ENCODE peak calls at places on chromosomes 7 and 10, in seven cellular contexts. R is AG04450, P is upper lobe of left lung, K is uterus, B is body of pancreas, A is Peyer's patch, M is IMR-90. N is an unnamed sample.

GRCh38 chr10:6348091-6348862 is 145.5 kb downstream of the PFKFB3 start:
- DNase-seq in A (peak; percentile 89), P (no peak), B (no peak), K (no peak), R (no peak), M (no peak), N (no peak)

GRCh38 chr10:58773351-58773750 is 260.7 kb downstream of the BICC1 start:
- DNase-seq in R (no peak), P (peak; percentile 9), M (peak; percentile 48), A (no peak), B (no peak), K (no peak), N (no peak)

GRCh38 chr10:19651549-19651948 is 164.7 kb upstream of the PLXDC2 start:
- DNase-seq in P (no peak), B (no peak), K (no peak), R (peak; percentile 87), M (peak; percentile 98), A (no peak), N (peak; percentile 86)

GRCh38 chr10:111646021-111646420 is 537.5 kb downstream of the GPAM start:
- DNase-seq in M (no peak), R (no peak), P (no peak), K (no peak), B (no peak), A (no peak), N (no peak)

GRCh38 chr10:130924138-130924819 is 387.2 kb downstream of the TCERG1L start:
- DNase-seq in R (no peak), M (no peak), A (no peak), B (peak; percentile 34), P (no peak), K (no peak), N (no peak)

GRCh38 chr10:58397830-58398229 is 12.6 kb downstream of the TFAM start:
- DNase-seq in B (no peak), M (no peak), A (no peak), P (no peak), K (no peak), R (no peak), N (no peak)

GRCh38 chr10:784759-785538 is 95.5 kb upstream of the DIP2C start:
- DNase-seq in A (peak; percentile 69), P (peak; percentile 88), K (peak; percentile 60), R (peak; percentile 42), M (peak; percentile 88), B (peak; percentile 70), N (peak; percentile 74)

GRCh38 chr7:133036290-133036689 is 45.6 kb downstream of the CHCHD3 start:
- DNase-seq in M (no peak), R (no peak), B (no peak), P (no peak), K (no peak), A (no peak), N (no peak)

GRCh38 chr7:67377939-67378862 is 381.6 kb downstream of the TYW1 start:
- DNase-seq in A (peak; percentile 75), B (peak; percentile 61), K (peak; percentile 38), R (peak; percentile 29), M (peak; percentile 61), P (no peak), N (peak; percentile 78)

GRCh38 chr7:143391462-143392404 is 10.6 kb downstream of the ZYX start:
- DNase-seq in P (peak; percentile 81), R (peak; percentile 63), M (peak; percentile 85), B (no peak), K (peak; percentile 79), A (peak; percentile 64), N (peak; percentile 87)

GRCh38 chr10:23192741-23193434 is 776 bp downstream of the PTF1A start:
- DNase-seq in R (no peak), M (no peak), K (no peak), B (peak; percentile 57), P (peak; percentile 78), A (no peak), N (no peak)

GRCh38 chr7:21731977-21732376 is 189.1 kb downstream of the DNAH11 start:
- DNase-seq in P (no peak), R (no peak), M (no peak), K (no peak), B (no peak), A (no peak), N (no peak)

GRCh38 chr10:72250666-72251065 is 23.1 kb upstream of the DDIT4 start:
- DNase-seq in A (peak; percentile 64), B (no peak), R (no peak), K (peak; percentile 80), M (peak; percentile 82), P (no peak), N (peak; percentile 74)

GRCh38 chr10:116637830-116638229 is 17.1 kb downstream of the PNLIPRP2 start:
- DNase-seq in R (no peak), B (no peak), A (no peak), K (no peak), M (no peak), P (no peak), N (no peak)

GRCh38 chr7:26199301-26200112 is 1.0 kb downstream of the HNRNPA2B1 start:
- DNase-seq in A (peak; percentile 88), K (peak; percentile 70), M (peak; percentile 54), R (no peak), P (peak; percentile 74), B (peak; percentile 69), N (peak; percentile 45)

GRCh38 chr7:158863611-158864506 is 7.5 kb downstream of the DYNC2I1 start:
- DNase-seq in M (peak; percentile 60), A (peak; percentile 90), P (peak; percentile 81), K (peak; percentile 59), B (peak; percentile 43), R (no peak), N (peak; percentile 69)

GRCh38 chr7:101402081-101402779 is 39.6 kb downstream of the COL26A1 start:
- DNase-seq in K (no peak), B (peak; percentile 50), R (no peak), A (no peak), M (peak; percentile 17), P (no peak), N (peak; percentile 6)
- H3K4me3 ChIP-seq in K (no peak overlapping the region), B (no peak overlapping the region), R (no peak overlapping the region), A (no peak overlapping the region), M (no peak overlapping the region), P (no peak overlapping the region), N (no peak overlapping the region)

GRCh38 chr7:151626422-151627115 is 106.9 kb upstream of the RHEB start:
- DNase-seq in M (no peak), B (peak; percentile 66), K (no peak), A (peak; percentile 78), R (no peak), P (no peak), N (no peak)
- TF ChIP-seq CTCF in M (peak; percentile 29), B (peak; percentile 46), K (no peak), A (peak; percentile 72), R (peak; percentile 29), P (peak; percentile 37), N (peak; percentile 36)

DNA sequence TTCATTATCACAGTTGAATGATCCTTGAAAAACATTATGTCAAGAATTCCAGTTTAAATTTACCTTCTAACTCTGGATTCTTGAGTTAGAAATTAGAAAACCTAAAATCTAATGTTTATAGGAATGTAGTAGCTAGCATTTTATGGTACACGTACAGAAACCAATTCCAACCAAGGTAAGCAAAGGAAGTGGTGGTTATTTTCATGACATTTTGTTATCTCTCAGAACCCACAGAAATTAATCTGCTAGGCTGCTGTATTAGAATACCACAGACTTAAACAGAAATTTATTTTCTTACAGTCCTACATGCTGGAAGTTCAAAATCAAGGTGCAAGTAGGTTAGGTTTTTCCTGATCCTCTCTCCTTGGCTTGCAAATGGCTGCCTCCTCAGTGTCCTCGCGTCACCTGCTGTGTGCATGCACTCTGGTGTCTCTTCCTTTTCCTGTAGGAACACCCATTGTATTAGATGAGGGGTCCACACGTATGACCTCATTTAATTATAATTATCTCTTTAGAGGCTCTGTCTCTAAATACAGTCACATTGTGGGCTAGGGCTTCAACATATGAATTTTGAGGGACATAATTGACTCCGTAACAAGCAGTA is 8.5 kb upstream of the CSTF2T start:
- DNase-seq in P (no peak), K (no peak), A (no peak), B (no peak), M (no peak), R (no peak), N (no peak)
- H3K4me3 ChIP-seq in P (no peak overlapping the region), K (no peak overlapping the region), A (no peak overlapping the region), B (no peak overlapping the region), M (no peak overlapping the region), R (no peak overlapping the region), N (no peak overlapping the region)

GRCh38 chr10:77391605-77392235 is 245.9 kb downstream of the KCNMA1 start:
- DNase-seq in A (peak; percentile 77), B (peak; percentile 86), M (peak; percentile 87), P (no peak), K (peak; percentile 79), R (peak; percentile 73), N (peak; percentile 88)
- TF ChIP-seq CTCF in A (peak; percentile 62), B (peak; percentile 47), M (peak; percentile 77), P (peak; percentile 38), K (peak; percentile 66), R (peak; percentile 79), N (peak; percentile 71)

GRCh38 chr10:7470371-7470770 is 59.5 kb upstream of the SFMBT2 start:
- DNase-seq in M (no peak), B (no peak), K (no peak), P (no peak), A (no peak), R (no peak), N (no peak)
- H3K4me3 ChIP-seq in M (no peak overlapping the region), B (no peak overlapping the region), K (no peak overlapping the region), P (no peak overlapping the region), A (no peak overlapping the region), R (no peak overlapping the region), N (no peak overlapping the region)